ENCODE peak calls at places on chromosomes 5 and 9, in five cellular contexts. One of them, this sample, is unnamed.

GRCh38 chr5:38420691-38421395 is 135.6 kb downstream of the LIFR start:
- DNase-seq in T follicular helper cell: no peak
- DNase-seq in RCC 7860: peak; percentile 55
- DNase-seq in OCI-LY7: peak; percentile 36
- DNase-seq in Calu3: peak; percentile 63
- DNase-seq in this sample: no peak

GRCh38 chr5:142364251-142365145 is 39.7 kb upstream of the SPRY4 start:
- DNase-seq in T follicular helper cell: no peak
- DNase-seq in RCC 7860: no peak
- DNase-seq in OCI-LY7: no peak
- DNase-seq in Calu3: no peak
- DNase-seq in this sample: no peak

GRCh38 chr5:119949426-119949999 is 320.2 kb downstream of the FAM170A start:
- DNase-seq in T follicular helper cell: no peak
- DNase-seq in RCC 7860: no peak
- DNase-seq in OCI-LY7: no peak
- DNase-seq in Calu3: no peak
- DNase-seq in this sample: no peak

GRCh38 chr5:82523633-82524032 is 245.5 kb upstream of the RPS23 start:
- DNase-seq in T follicular helper cell: no peak
- DNase-seq in RCC 7860: no peak
- DNase-seq in OCI-LY7: no peak
- DNase-seq in Calu3: no peak
- DNase-seq in this sample: no peak

GRCh38 chr5:1542755-1543154 is 19.0 kb upstream of the LPCAT1 start:
- DNase-seq in T follicular helper cell: no peak
- DNase-seq in RCC 7860: peak; percentile 88
- DNase-seq in OCI-LY7: no peak
- DNase-seq in Calu3: no peak
- DNase-seq in this sample: peak; percentile 84

GRCh38 chr5:53490747-53491146 is 10.3 kb downstream of the FST start:
- DNase-seq in T follicular helper cell: no peak
- DNase-seq in RCC 7860: no peak
- DNase-seq in OCI-LY7: no peak
- DNase-seq in Calu3: no peak
- DNase-seq in this sample: no peak

GRCh38 chr5:111495159-111495558 is 17.2 kb downstream of the STARD4 start:
- DNase-seq in T follicular helper cell: no peak
- DNase-seq in RCC 7860: no peak
- DNase-seq in OCI-LY7: no peak
- DNase-seq in Calu3: no peak
- DNase-seq in this sample: no peak

GRCh38 chr9:138010861-138011260 is 133.3 kb downstream of the CACNA1B start:
- DNase-seq in T follicular helper cell: no peak
- DNase-seq in RCC 7860: no peak
- DNase-seq in OCI-LY7: no peak
- DNase-seq in Calu3: no peak
- DNase-seq in this sample: peak; percentile 23

GRCh38 chr5:132782101-132782500 is 5.1 kb upstream of the SEPTIN8 start:
- DNase-seq in T follicular helper cell: no peak
- DNase-seq in RCC 7860: peak; percentile 50
- DNase-seq in OCI-LY7: no peak
- DNase-seq in Calu3: no peak
- DNase-seq in this sample: no peak

GRCh38 chr5:140345919-140346347 is 470 bp downstream of the HBEGF start:
- DNase-seq in T follicular helper cell: no peak
- DNase-seq in RCC 7860: peak; percentile 29
- DNase-seq in OCI-LY7: peak; percentile 42
- DNase-seq in Calu3: peak; percentile 77
- DNase-seq in this sample: peak; percentile 81

GRCh38 chr5:122252319-122252718 is 59.7 kb upstream of the SNCAIP start:
- DNase-seq in T follicular helper cell: no peak
- DNase-seq in RCC 7860: no peak
- DNase-seq in OCI-LY7: no peak
- DNase-seq in Calu3: no peak
- DNase-seq in this sample: no peak

GRCh38 chr9:111866976-111867375 is 29.6 kb upstream of the UGCG start:
- DNase-seq in T follicular helper cell: no peak
- DNase-seq in RCC 7860: peak; percentile 37
- DNase-seq in OCI-LY7: no peak
- DNase-seq in Calu3: peak; percentile 5
- DNase-seq in this sample: no peak

GRCh38 chr5:81768960-81769452 is 18.1 kb upstream of the SSBP2 start:
- DNase-seq in T follicular helper cell: no peak
- DNase-seq in RCC 7860: peak; percentile 54
- DNase-seq in OCI-LY7: no peak
- DNase-seq in Calu3: peak; percentile 54
- DNase-seq in this sample: no peak

GRCh38 chr5:55868846-55869245 is 17.7 kb downstream of the IL31RA start:
- DNase-seq in T follicular helper cell: no peak
- DNase-seq in RCC 7860: peak; percentile 93
- DNase-seq in OCI-LY7: no peak
- DNase-seq in Calu3: peak; percentile 71
- DNase-seq in this sample: no peak

GRCh38 chr5:150272531-150272930 is 17.0 kb downstream of the CAMK2A start:
- DNase-seq in T follicular helper cell: no peak
- DNase-seq in RCC 7860: peak; percentile 32
- DNase-seq in OCI-LY7: peak; percentile 49
- DNase-seq in Calu3: peak; percentile 50
- DNase-seq in this sample: no peak

GRCh38 chr5:169777112-169777511 is 140.0 kb downstream of the DOCK2 start:
- DNase-seq in T follicular helper cell: no peak
- DNase-seq in RCC 7860: no peak
- DNase-seq in OCI-LY7: no peak
- DNase-seq in Calu3: no peak
- DNase-seq in this sample: no peak

GRCh38 chr5:31478901-31479300 is 53.0 kb downstream of the DROSHA start:
- DNase-seq in T follicular helper cell: no peak
- DNase-seq in RCC 7860: no peak
- DNase-seq in OCI-LY7: no peak
- DNase-seq in Calu3: no peak
- DNase-seq in this sample: no peak

GRCh38 chr9:98218562-98219363 is 26.3 kb upstream of the CORO2A start:
- DNase-seq in T follicular helper cell: no peak
- DNase-seq in RCC 7860: no peak
- DNase-seq in OCI-LY7: no peak
- DNase-seq in Calu3: peak; percentile 23
- DNase-seq in this sample: no peak